ENCODE peak calls at places on chromosomes 3 and 15, in four cellular contexts. J is K562, B is A549, A is esophagus squamous epithelium. E is an unnamed sample.

GRCh38 chr15:45091161-45091560 is 22.8 kb downstream of the DUOX2 start:
- DNase-seq in B (peak), A (no peak), J (peak), E (no peak)

GRCh38 chr3:108488631-108489030 is 21.8 kb downstream of the MYH15 start:
- DNase-seq in J (no peak), A (no peak), B (no peak), E (no peak)

GRCh38 chr3:148866261-148866660 is 1.2 kb downstream of the CPA3 start:
- DNase-seq in A (no peak), B (no peak), J (no peak), E (no peak)

GRCh38 chr3:14295777-14296176 is 106.6 kb upstream of the SLC6A6 start:
- DNase-seq in J (no peak), B (no peak), A (no peak), E (no peak)

GRCh38 chr15:82810863-82811421 is 1.5 kb downstream of the WHAMM start:
- DNase-seq in A (no peak), B (no peak), J (no peak), E (peak)

GRCh38 chr3:98768961-98769360 is 5.8 kb downstream of the ST3GAL6 start:
- DNase-seq in B (no peak), A (no peak), J (no peak), E (no peak)

GRCh38 chr3:59093521-59093920 is 43.7 kb upstream of the CFAP20DC start:
- DNase-seq in B (no peak), J (no peak), A (no peak), E (no peak)

GRCh38 chr3:76554717-76555116 is 485.2 kb upstream of the ROBO2 start:
- DNase-seq in A (no peak), J (no peak), B (no peak), E (no peak)

GRCh38 chr3:9398715-9399708 is 1.6 kb downstream of the SETD5 start:
- DNase-seq in B (peak), A (no peak), J (peak), E (peak)
- TF ChIP-seq POLR2A in B (no peak), A (no peak), J (peak), E (peak)

DNA sequence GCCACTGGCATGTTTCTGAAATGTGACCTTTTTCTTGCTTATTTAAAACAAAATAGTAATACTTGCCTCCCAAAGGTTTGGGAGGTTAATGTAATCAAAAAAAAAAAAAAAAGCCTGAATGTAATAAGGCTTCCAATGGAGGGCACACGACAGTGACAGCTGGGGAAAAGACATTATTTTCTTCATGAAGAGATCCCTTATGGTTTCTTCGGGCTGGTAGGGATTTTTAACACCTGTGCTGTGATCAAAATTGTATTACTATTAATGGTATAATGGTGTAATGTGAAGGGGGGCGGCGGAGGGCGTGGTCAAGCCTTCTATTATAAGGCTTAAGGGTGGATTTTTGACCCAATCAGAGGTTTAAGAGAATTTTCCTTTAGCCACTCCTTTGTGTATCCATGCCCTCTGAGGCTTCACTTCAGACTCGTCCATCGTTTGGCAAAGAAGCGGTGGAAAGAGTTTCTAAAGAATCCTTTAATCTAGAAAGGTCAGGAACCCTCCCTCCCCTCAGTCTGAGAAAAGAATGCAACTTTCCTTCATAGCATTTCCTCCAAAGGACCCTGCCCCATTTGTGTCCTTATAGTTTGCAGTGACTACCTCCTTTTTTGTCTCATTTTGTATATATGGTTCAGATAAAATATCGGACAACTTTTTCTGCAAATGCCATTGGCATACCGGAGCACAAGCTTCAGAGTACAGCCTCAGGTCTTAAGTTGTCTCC is 89.5 kb upstream of the CHD2 start:
- DNase-seq in A (no peak), B (peak), J (peak), E (peak)
- TF ChIP-seq POLR2A in A (no peak), B (peak), J (peak), E (peak)

GRCh38 chr15:85689729-85690128 is 105.0 kb downstream of the KLHL25 start:
- DNase-seq in B (no peak), A (no peak), J (no peak), E (peak)
- TF ChIP-seq POLR2A in B (no peak), A (no peak), J (no peak), E (peak)

GRCh38 chr3:9731206-9732079 is at the start of gene BRPF1:
- DNase-seq in J (peak), A (peak), B (peak), E (peak)
- TF ChIP-seq POLR2A in J (peak), A (no peak), B (peak), E (peak)

GRCh38 chr3:150412599-150413069 is 4.5 kb downstream of the TSC22D2 start:
- DNase-seq in J (peak), A (no peak), B (peak), E (peak)
- TF ChIP-seq POLR2A in J (no peak), A (no peak), B (no peak), E (peak)